ENCODE peak calls at places on chromosome 11, in nine cellular contexts. One of them, this sample, is unnamed.

GRCh38 chr11:29712616-29713015 is 304.2 kb downstream of the KCNA4 start:
- DNase-seq in hypothalamus: no peak
- DNase-seq in activated B cell treated with CpG ODN at 0.5 μM for 24 hours: no peak
- DNase-seq in T-cell: no peak
- DNase-seq in lung microvascular endothelial cell: no peak
- DNase-seq in nucleus accumbens: no peak
- DNase-seq in substantia nigra: no peak
- DNase-seq in ovary: no peak
- DNase-seq in foreskin keratinocyte: no peak
- DNase-seq in this sample: no peak

GRCh38 chr11:125959931-125960330 is 14.1 kb downstream of the VSIG10L2 start:
- DNase-seq in hypothalamus: no peak
- DNase-seq in activated B cell treated with CpG ODN at 0.5 μM for 24 hours: no peak
- DNase-seq in T-cell: no peak
- DNase-seq in lung microvascular endothelial cell: no peak
- DNase-seq in nucleus accumbens: no peak
- DNase-seq in substantia nigra: no peak
- DNase-seq in ovary: no peak
- DNase-seq in foreskin keratinocyte: no peak
- DNase-seq in this sample: no peak

GRCh38 chr11:58912124-58912523 is 27.2 kb upstream of the GLYATL1 start:
- DNase-seq in hypothalamus: no peak
- DNase-seq in activated B cell treated with CpG ODN at 0.5 μM for 24 hours: no peak
- DNase-seq in T-cell: no peak
- DNase-seq in lung microvascular endothelial cell: no peak
- DNase-seq in nucleus accumbens: no peak
- DNase-seq in substantia nigra: no peak
- DNase-seq in ovary: no peak
- DNase-seq in foreskin keratinocyte: peak; percentile 59
- DNase-seq in this sample: no peak

GRCh38 chr11:121711900-121712424 is 259.2 kb upstream of the SORL1-AS1 start:
- DNase-seq in hypothalamus: no peak
- DNase-seq in activated B cell treated with CpG ODN at 0.5 μM for 24 hours: no peak
- DNase-seq in T-cell: no peak
- DNase-seq in lung microvascular endothelial cell: no peak
- DNase-seq in nucleus accumbens: no peak
- DNase-seq in substantia nigra: no peak
- DNase-seq in ovary: no peak
- DNase-seq in foreskin keratinocyte: no peak
- DNase-seq in this sample: no peak

GRCh38 chr11:95230054-95231034 is 658 bp downstream of the SESN3 start:
- DNase-seq in hypothalamus: peak; percentile 43
- DNase-seq in activated B cell treated with CpG ODN at 0.5 μM for 24 hours: peak; percentile 47
- DNase-seq in T-cell: no peak
- DNase-seq in lung microvascular endothelial cell: peak; percentile 3
- DNase-seq in nucleus accumbens: peak; percentile 31
- DNase-seq in substantia nigra: peak; percentile 63
- DNase-seq in ovary: peak; percentile 33
- DNase-seq in foreskin keratinocyte: peak; percentile 28
- DNase-seq in this sample: peak; percentile 84

GRCh38 chr11:17686185-17686980 is 33.0 kb upstream of the MYOD1 start:
- DNase-seq in hypothalamus: no peak
- DNase-seq in activated B cell treated with CpG ODN at 0.5 μM for 24 hours: no peak
- DNase-seq in T-cell: no peak
- DNase-seq in lung microvascular endothelial cell: no peak
- DNase-seq in nucleus accumbens: no peak
- DNase-seq in substantia nigra: no peak
- DNase-seq in ovary: no peak
- DNase-seq in foreskin keratinocyte: no peak
- DNase-seq in this sample: no peak

GRCh38 chr11:47393163-47394049 is 15.0 kb upstream of the SLC39A13 start:
- DNase-seq in hypothalamus: no peak
- DNase-seq in activated B cell treated with CpG ODN at 0.5 μM for 24 hours: no peak
- DNase-seq in T-cell: no peak
- DNase-seq in lung microvascular endothelial cell: peak; percentile 67
- DNase-seq in nucleus accumbens: no peak
- DNase-seq in substantia nigra: peak; percentile 56
- DNase-seq in ovary: no peak
- DNase-seq in foreskin keratinocyte: no peak
- DNase-seq in this sample: peak; percentile 24

GRCh38 chr11:8748317-8748716 is 65.7 kb downstream of the RPL27A start:
- DNase-seq in hypothalamus: no peak
- DNase-seq in activated B cell treated with CpG ODN at 0.5 μM for 24 hours: no peak
- DNase-seq in T-cell: no peak
- DNase-seq in lung microvascular endothelial cell: no peak
- DNase-seq in nucleus accumbens: no peak
- DNase-seq in substantia nigra: no peak
- DNase-seq in ovary: no peak
- DNase-seq in foreskin keratinocyte: no peak
- DNase-seq in this sample: no peak

GRCh38 chr11:71127806-71128205 is 124.6 kb downstream of the SHANK2 start:
- DNase-seq in hypothalamus: no peak
- DNase-seq in activated B cell treated with CpG ODN at 0.5 μM for 24 hours: no peak
- DNase-seq in T-cell: no peak
- DNase-seq in lung microvascular endothelial cell: no peak
- DNase-seq in nucleus accumbens: no peak
- DNase-seq in substantia nigra: no peak
- DNase-seq in ovary: no peak
- DNase-seq in foreskin keratinocyte: no peak
- DNase-seq in this sample: peak; percentile 83

GRCh38 chr11:34798985-34799384 is 117.2 kb downstream of the APIP start:
- DNase-seq in hypothalamus: no peak
- DNase-seq in activated B cell treated with CpG ODN at 0.5 μM for 24 hours: no peak
- DNase-seq in T-cell: no peak
- DNase-seq in lung microvascular endothelial cell: no peak
- DNase-seq in nucleus accumbens: no peak
- DNase-seq in substantia nigra: no peak
- DNase-seq in ovary: no peak
- DNase-seq in foreskin keratinocyte: no peak
- DNase-seq in this sample: no peak

GRCh38 chr11:6911946-6912345 is 8.9 kb upstream of the OR2D3 start:
- DNase-seq in hypothalamus: no peak
- DNase-seq in activated B cell treated with CpG ODN at 0.5 μM for 24 hours: no peak
- DNase-seq in T-cell: no peak
- DNase-seq in lung microvascular endothelial cell: peak; percentile 83
- DNase-seq in nucleus accumbens: no peak
- DNase-seq in substantia nigra: no peak
- DNase-seq in ovary: no peak
- DNase-seq in foreskin keratinocyte: peak; percentile 33
- DNase-seq in this sample: no peak

GRCh38 chr11:44680982-44681597 is 45.7 kb upstream of the TSPAN18 start:
- DNase-seq in hypothalamus: no peak
- DNase-seq in activated B cell treated with CpG ODN at 0.5 μM for 24 hours: no peak
- DNase-seq in T-cell: peak; percentile 33
- DNase-seq in lung microvascular endothelial cell: peak; percentile 10
- DNase-seq in nucleus accumbens: no peak
- DNase-seq in substantia nigra: no peak
- DNase-seq in ovary: no peak
- DNase-seq in foreskin keratinocyte: peak; percentile 54
- DNase-seq in this sample: no peak

This sample was measured in posterior cingulate gyrus.